ENCODE peak calls at places on chromosomes 3 and 15, in five cellular contexts. I is activated naive CD4-positive, alpha-beta T cell treated with anti-CD3 and anti-CD28 coated beads, Interleukin-2, amount 50 U/mL, for 16 hours; L is activated effector memory CD4-positive, alpha-beta T cell treated with Interleukin-2 at 50 U/mL for 16 hours; F is iPS-NIHi11; R is cardiac fibroblast. Q is an unnamed sample.

GRCh38 chr15:44676676-44677075 is 13.2 kb upstream of the SPG11 start:
- DNase-seq in I (no peak), L (no peak), F (no peak), R (no peak), Q (no peak)

GRCh38 chr15:82986442-82986780 is 401 bp downstream of the RAMAC start:
- DNase-seq in I (peak), L (no peak), F (peak), R (no peak), Q (no peak)

GRCh38 chr15:41061667-41062066 is 54.4 kb downstream of the INO80 start:
- DNase-seq in I (no peak), L (no peak), F (no peak), R (no peak), Q (no peak)

GRCh38 chr3:54822206-54822605 is 105.7 kb downstream of the LRTM1 start:
- DNase-seq in I (no peak), L (no peak), F (no peak), R (peak), Q (no peak)

GRCh38 chr15:74722591-74722990 is 2.7 kb downstream of the CYP1A1 start:
- DNase-seq in I (no peak), L (no peak), F (no peak), R (no peak), Q (no peak)

GRCh38 chr3:161343986-161344385 is 27.3 kb downstream of the SPTSSB start:
- DNase-seq in I (no peak), L (no peak), F (no peak), R (no peak), Q (no peak)

GRCh38 chr15:43218908-43219706 is 1.7 kb downstream of the EPB42 start:
- DNase-seq in I (no peak), L (no peak), F (peak), R (peak), Q (no peak)

GRCh38 chr15:61175024-61175423 is 54.1 kb downstream of the RORA start:
- DNase-seq in I (no peak), L (no peak), F (peak), R (no peak), Q (no peak)

GRCh38 chr3:128348805-128349531 is 117.7 kb downstream of the DNAJB8 start:
- DNase-seq in I (no peak), L (no peak), F (peak), R (peak), Q (peak)